ENCODE peak calls at places on chromosomes 5 and 9, in four cellular contexts. U, Y, O and H are unnamed samples.
A peak's percentile ranks its signal among the peaks of the same experiment; 100 is the strongest.

GRCh38 chr9:74521009-74521408 is 23.9 kb downstream of the RORB start:
- DNase-seq in U (no peak), Y (no peak), O (no peak), H (no peak)

GRCh38 chr5:57470339-57470738 is 12.3 kb downstream of the ACTBL2 start:
- DNase-seq in U (no peak), Y (no peak), O (no peak), H (no peak)

GRCh38 chr9:133521122-133522072 is 3.4 kb downstream of the MYMK start:
- DNase-seq in U (no peak), Y (no peak), O (no peak), H (no peak)

GRCh38 chr9:127014210-127014609 is 99.6 kb downstream of the RALGPS1 start:
- DNase-seq in U (peak; percentile 1), Y (peak; percentile 30), O (no peak), H (no peak)

GRCh38 chr5:148452499-148453193 is 68.9 kb downstream of the FBXO38 start:
- DNase-seq in U (no peak), Y (no peak), O (no peak), H (no peak)

GRCh38 chr5:23675456-23675855 is 168.0 kb downstream of the PRDM9 start:
- DNase-seq in U (no peak), Y (no peak), O (no peak), H (no peak)

GRCh38 chr9:134379774-134380431 is 53.6 kb downstream of the RXRA start:
- DNase-seq in U (no peak), Y (no peak), O (no peak), H (no peak)

GRCh38 chr5:116865651-116866050 is 291.0 kb upstream of the SEMA6A start:
- DNase-seq in U (no peak), Y (no peak), O (no peak), H (no peak)

GRCh38 chr9:120922404-120923173 is 4.0 kb downstream of the TRAF1 start:
- DNase-seq in U (no peak), Y (no peak), O (no peak), H (no peak)

GRCh38 chr5:53071298-53071697 is 38.3 kb downstream of the MOCS2 start:
- DNase-seq in U (no peak), Y (no peak), O (no peak), H (no peak)

GRCh38 chr5:155624597-155625241 is 611.2 kb downstream of the KIF4B start:
- DNase-seq in U (no peak), Y (no peak), O (no peak), H (no peak)

GRCh38 chr9:127805620-127806019 is 2.9 kb downstream of the FPGS start:
- DNase-seq in U (no peak), Y (no peak), O (no peak), H (peak; percentile 39)

GRCh38 chr5:60671899-60672692 is 27.9 kb downstream of the DEPDC1B start:
- DNase-seq in U (no peak), Y (no peak), O (no peak), H (no peak)

GRCh38 chr5:68344447-68345111 is 129.0 kb downstream of the PIK3R1 start:
- DNase-seq in U (no peak), Y (peak; percentile 50), O (no peak), H (peak; percentile 69)

GRCh38 chr5:172713113-172713808 is 57.7 kb downstream of the DUSP1 start:
- DNase-seq in U (peak; percentile 57), Y (no peak), O (no peak), H (peak; percentile 67)

GRCh38 chr5:83527191-83527590 is 55.6 kb downstream of the VCAN start:
- DNase-seq in U (no peak), Y (no peak), O (no peak), H (no peak)

GRCh38 chr9:130043654-130044623 is 950 bp upstream of the FNBP1 start:
- DNase-seq in U (peak; percentile 71), Y (peak; percentile 46), O (peak; percentile 86), H (no peak)

GRCh38 chr9:137488906-137489305 is 29.8 kb upstream of the NSMF start:
- DNase-seq in U (no peak), Y (no peak), O (no peak), H (no peak)

GRCh38 chr5:29744618-29745017 is 1448.9 kb upstream of the CDH6 start:
- DNase-seq in U (no peak), Y (no peak), O (no peak), H (no peak)

GRCh38 chr5:26323794-26324193 is 714.6 kb downstream of the CDH9 start:
- DNase-seq in U (no peak), Y (no peak), O (no peak), H (no peak)

GRCh38 chr9:126693428-126693931 is 79.8 kb downstream of the LMX1B start:
- DNase-seq in U (no peak), Y (no peak), O (no peak), H (no peak)

GRCh38 chr5:1783214-1783551 is 16.5 kb downstream of the MRPL36 start:
- DNase-seq in U (no peak), Y (no peak), O (peak; percentile 10), H (no peak)

GRCh38 chr5:38148021-38148625 is 110.2 kb upstream of the EGFLAM start:
- DNase-seq in U (no peak), Y (no peak), O (no peak), H (no peak)

GRCh38 chr5:109410389-109411174 is 808 bp upstream of the PJA2 start:
- DNase-seq in U (peak; percentile 68), Y (peak; percentile 75), O (peak; percentile 87), H (peak; percentile 60)

GRCh38 chr9:128421474-128422010 is 885 bp downstream of the CERCAM start:
- DNase-seq in U (peak; percentile 33), Y (no peak), O (no peak), H (peak; percentile 27)

GRCh38 chr5:116242363-116242762 is 157.5 kb downstream of the COMMD10 start:
- DNase-seq in U (no peak), Y (peak; percentile 10), O (no peak), H (no peak)

GRCh38 chr5:111259636-111260035 is 35.5 kb downstream of the CAMK4 start:
- DNase-seq in U (no peak), Y (no peak), O (no peak), H (no peak)

GRCh38 chr5:37197340-37198050 is 51.7 kb downstream of the CPLANE1 start:
- DNase-seq in U (no peak), Y (peak; percentile 23), O (no peak), H (peak; percentile 66)

GRCh38 chr9:33304367-33304766 is 14.1 kb downstream of the NFX1 start:
- DNase-seq in U (no peak), Y (no peak), O (no peak), H (no peak)

GRCh38 chr5:96144289-96144688 is 182.6 kb upstream of the ELL2 start:
- DNase-seq in U (no peak), Y (no peak), O (no peak), H (no peak)
- H3K4me1 ChIP-seq in U (no peaks in the 10 kb centered on the region), Y (peaks cover 15% of the 10 kb centered on the region), O (no peaks in the 10 kb centered on the region), H (no peaks in the 10 kb centered on the region)

DNA sequence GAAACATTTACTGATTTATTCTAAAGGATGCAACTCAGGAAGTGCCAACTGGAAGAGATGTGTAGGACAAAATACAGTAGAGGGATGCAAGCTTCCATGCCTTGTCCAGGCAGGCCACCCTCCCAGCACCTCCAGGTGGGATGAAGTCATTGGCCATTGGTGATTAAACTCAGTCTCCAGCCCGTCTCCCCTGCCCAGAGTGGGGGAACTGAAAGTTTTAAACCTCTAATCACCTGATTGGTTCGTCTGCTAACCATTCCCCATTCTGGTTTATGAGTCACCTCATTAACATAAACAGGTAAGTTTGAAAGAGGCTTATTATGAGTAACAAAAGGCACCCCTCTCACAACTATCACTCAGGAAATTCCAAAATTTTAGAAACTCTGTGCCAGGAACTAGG is 8.1 kb downstream of the TNFAIP8 start:
- DNase-seq in U (no peak), Y (no peak), O (no peak), H (no peak)
- H3K4me1 ChIP-seq in U (peaks cover 12% of the 10 kb centered on the region), Y (peaks cover 26% of the 10 kb centered on the region), O (peaks cover 7% of the 10 kb centered on the region), H (peaks cover 30% of the 10 kb centered on the region)

DNA sequence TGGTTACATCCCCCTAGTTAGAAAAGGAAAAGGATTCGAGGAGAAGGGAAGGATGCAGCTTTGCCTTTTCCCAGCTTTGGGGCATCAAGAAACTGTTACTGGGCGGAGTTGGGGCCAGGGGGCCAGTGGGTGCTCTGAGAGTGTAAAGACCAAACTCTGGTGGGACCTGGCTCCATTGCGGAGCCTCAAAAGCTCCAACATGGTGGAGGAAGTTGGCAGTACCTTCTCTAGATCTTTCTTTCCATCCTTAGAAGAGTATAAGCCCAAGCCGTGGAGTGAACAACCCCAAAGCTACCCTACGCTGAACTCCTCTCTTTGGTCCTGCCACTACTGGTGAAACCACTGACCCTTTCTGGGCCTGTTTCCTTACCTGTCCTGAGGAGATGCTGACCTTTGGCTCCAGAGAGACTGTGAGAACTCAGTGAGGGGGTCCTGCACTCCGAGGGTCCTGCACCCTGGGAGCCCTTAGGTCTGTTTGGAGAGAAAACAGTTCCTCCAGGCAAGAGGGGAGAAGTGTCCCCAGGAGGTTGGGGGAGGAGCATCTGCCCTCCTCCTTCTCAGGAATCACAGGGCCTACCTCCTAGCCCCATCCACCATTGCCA is 1.1 kb upstream of the BARX1 start:
- DNase-seq in U (no peak), Y (no peak), O (no peak), H (no peak)
- H3K4me1 ChIP-seq in U (peaks cover 45% of the 10 kb centered on the region), Y (peaks cover 1% of the 10 kb centered on the region), O (no peaks in the 10 kb centered on the region), H (no peaks in the 10 kb centered on the region)

DNA sequence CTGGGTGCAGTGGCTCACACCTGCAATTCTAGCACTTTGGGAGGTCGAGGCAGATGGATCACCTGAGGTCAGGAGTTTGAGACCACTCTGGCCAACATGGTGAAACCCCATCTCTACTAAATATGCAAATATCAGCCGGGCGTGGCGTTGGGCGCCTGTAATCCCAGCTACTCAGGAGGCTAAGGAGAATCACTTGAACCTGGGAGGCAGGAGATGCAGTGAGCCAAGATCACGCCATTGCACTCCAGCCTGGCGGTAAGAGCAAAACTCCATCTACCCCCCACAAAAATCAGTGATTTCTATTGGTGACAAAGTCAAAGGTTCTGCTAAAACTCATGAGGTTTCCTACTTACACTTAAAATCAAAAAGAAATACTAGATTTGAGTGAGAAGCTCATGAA is 18.8 kb downstream of the CSNK1A1 start:
- DNase-seq in U (no peak), Y (no peak), O (no peak), H (no peak)
- H3K4me1 ChIP-seq in U (peaks cover 17% of the 10 kb centered on the region), Y (peaks cover 5% of the 10 kb centered on the region), O (no peaks in the 10 kb centered on the region), H (peaks cover 4% of the 10 kb centered on the region)

DNA sequence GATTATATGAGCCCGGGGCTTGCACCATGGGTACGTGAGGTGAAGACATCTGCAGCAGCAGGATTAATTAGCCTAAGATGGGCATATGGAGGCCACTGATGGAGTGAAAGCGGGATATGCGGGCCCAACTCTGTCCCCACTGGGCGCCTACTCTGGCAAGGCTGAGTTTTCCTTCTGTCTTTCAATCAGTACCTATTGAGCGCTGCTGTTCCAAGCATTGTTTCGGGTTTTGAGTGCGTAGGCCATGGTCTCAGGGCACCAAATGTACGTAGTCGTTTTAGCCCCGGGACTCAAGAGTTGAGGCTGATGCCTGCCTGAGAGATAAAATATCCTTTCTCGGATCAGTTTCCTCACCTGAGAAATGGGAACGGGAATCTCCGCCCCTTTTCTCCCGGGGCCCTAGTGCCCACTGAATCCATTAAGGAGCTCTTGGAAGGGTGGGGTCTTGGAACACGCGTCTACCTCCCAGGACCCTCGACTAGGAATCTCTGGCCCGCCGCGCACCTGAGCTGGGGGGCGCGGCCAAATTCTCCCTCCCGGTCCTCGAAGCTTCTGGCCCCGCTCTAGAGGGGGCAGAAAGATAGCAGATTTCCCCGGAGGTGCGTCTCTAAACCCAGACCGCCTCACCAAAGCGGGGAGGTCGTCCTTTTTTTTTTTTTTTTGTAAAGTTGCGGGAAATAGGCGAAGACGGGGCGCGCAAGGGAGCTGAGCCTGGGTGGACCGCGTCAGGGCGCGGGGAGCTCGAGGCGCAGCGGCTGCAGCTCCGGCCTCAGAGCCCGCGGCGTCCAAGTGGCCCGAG is 544 bp upstream of the CXXC5 start:
- DNase-seq in U (no peak), Y (no peak), O (peak; percentile 65), H (no peak)
- H3K4me1 ChIP-seq in U (peaks cover 36% of the 10 kb centered on the region), Y (peaks cover 11% of the 10 kb centered on the region), O (no peaks in the 10 kb centered on the region), H (peaks cover 38% of the 10 kb centered on the region)

GRCh38 chr5:80255752-80256479 is at the start of gene SERINC5:
- DNase-seq in U (peak; percentile 73), Y (peak; percentile 68), O (peak; percentile 93), H (peak; percentile 87)
- H3K4me1 ChIP-seq in U (peaks cover 33% of the 10 kb centered on the region), Y (peaks cover 3% of the 10 kb centered on the region), O (no peaks in the 10 kb centered on the region), H (peaks cover 44% of the 10 kb centered on the region)